ENCODE peak calls at places on chromosomes 13 and 19, in seven cellular contexts. T, B, Q, K, J, I and D are unnamed samples.

GRCh38 chr19:15283141-15283885 is 49.0 kb downstream of the BRD4 start:
- DNase-seq in I (no peak), Q (no peak), K (no peak), B (peak), J (no peak), T (no peak), D (no peak)

GRCh38 chr13:37475151-37475550 is 123.4 kb downstream of the POSTN start:
- DNase-seq in J (no peak), T (no peak), Q (no peak), I (no peak), K (no peak), B (no peak), D (no peak)

GRCh38 chr13:48567521-48568331 is 34.8 kb upstream of the RCBTB2 start:
- DNase-seq in T (no peak), B (peak), K (no peak), Q (no peak), I (no peak), J (peak), D (peak)

GRCh38 chr19:5186293-5187050 is 154.1 kb downstream of the PTPRS start:
- DNase-seq in Q (no peak), B (peak), I (no peak), K (no peak), T (no peak), J (no peak), D (peak)

GRCh38 chr19:29841209-29841558 is 29.4 kb downstream of the CCNE1 start:
- DNase-seq in I (no peak), Q (no peak), K (no peak), T (no peak), J (no peak), B (no peak), D (no peak)

GRCh38 chr13:60213236-60213746 is 49.6 kb upstream of the DIAPH3 start:
- DNase-seq in T (no peak), J (no peak), I (no peak), Q (no peak), B (no peak), K (no peak), D (no peak)

GRCh38 chr13:30580852-30581502 is 36.7 kb upstream of the USPL1 start:
- DNase-seq in J (no peak), Q (no peak), I (no peak), B (no peak), K (no peak), T (no peak), D (no peak)

GRCh38 chr13:33110386-33110712 is 94.1 kb downstream of the KL start:
- DNase-seq in J (no peak), I (no peak), B (peak), Q (no peak), T (no peak), K (no peak), D (no peak)

GRCh38 chr19:32404939-32405430 is 585 bp upstream of the DPY19L3 start:
- DNase-seq in K (no peak), J (peak), T (no peak), Q (no peak), I (peak), B (peak), D (no peak)

GRCh38 chr13:25171517-25172302 is at the start of gene AMER2:
- DNase-seq in T (no peak), I (no peak), B (peak), J (no peak), K (no peak), Q (no peak), D (no peak)

GRCh38 chr19:15101479-15102082 is 5.6 kb upstream of the SYDE1 start:
- DNase-seq in T (no peak), J (peak), B (peak), Q (peak), K (no peak), I (no peak), D (no peak)

GRCh38 chr13:50127726-50128291 is 112.6 kb downstream of the KCNRG start:
- DNase-seq in B (no peak), J (no peak), T (no peak), Q (no peak), K (no peak), I (no peak), D (no peak)

GRCh38 chr19:47406711-47407416 is 12.5 kb downstream of the MEIS3 start:
- DNase-seq in K (no peak), Q (no peak), T (no peak), J (no peak), I (no peak), B (no peak), D (no peak)

GRCh38 chr19:33445752-33446070 is 72.2 kb downstream of the CEBPG start:
- DNase-seq in T (no peak), J (no peak), I (no peak), K (no peak), B (no peak), Q (no peak), D (no peak)

GRCh38 chr19:50896591-50897190 is 14.5 kb downstream of the KLK4 start:
- DNase-seq in I (no peak), K (no peak), B (peak), T (no peak), Q (no peak), J (no peak), D (no peak)

GRCh38 chr19:42471554-42472249 is 29.0 kb upstream of the CXCL17 start:
- DNase-seq in J (no peak), T (no peak), B (no peak), I (no peak), Q (no peak), K (no peak), D (no peak)

GRCh38 chr13:113859311-113860050 is 4.4 kb downstream of the GAS6 start:
- DNase-seq in K (no peak), J (no peak), I (no peak), T (no peak), B (no peak), Q (no peak), D (no peak)

GRCh38 chr19:12983561-12984142 is 11.6 kb upstream of the NFIX start:
- DNase-seq in K (peak), I (peak), J (peak), B (peak), Q (peak), T (peak), D (no peak)

GRCh38 chr19:49799798-49800376 is 13.2 kb downstream of the FUZ start:
- DNase-seq in I (no peak), B (no peak), T (no peak), Q (no peak), J (no peak), K (no peak), D (no peak)

GRCh38 chr13:34933786-34934185 is 8.3 kb upstream of the NBEA start:
- DNase-seq in K (no peak), I (no peak), T (no peak), Q (no peak), B (no peak), J (no peak), D (no peak)

GRCh38 chr19:16391301-16392055 is 66.9 kb downstream of the KLF2 start:
- DNase-seq in I (no peak), J (no peak), B (no peak), K (no peak), T (no peak), Q (no peak), D (no peak)

GRCh38 chr13:40228981-40229380 is 437.5 kb downstream of the FOXO1 start:
- DNase-seq in J (no peak), K (no peak), B (no peak), I (no peak), T (no peak), Q (no peak), D (no peak)

GRCh38 chr19:37809366-37809765 is 30.0 kb upstream of the ZNF573 start:
- DNase-seq in Q (no peak), J (no peak), B (no peak), K (no peak), I (no peak), T (no peak), D (no peak)

GRCh38 chr19:35351441-35352176 is 3.9 kb downstream of the FFAR1 start:
- DNase-seq in J (no peak), T (no peak), Q (no peak), K (no peak), I (no peak), B (no peak), D (no peak)

GRCh38 chr19:45075215-45076028 is 856 bp downstream of the ZNF296 start:
- DNase-seq in B (peak), Q (no peak), K (peak), J (peak), T (no peak), I (no peak), D (no peak)

GRCh38 chr19:10510301-10510802 is 6.9 kb downstream of the S1PR5 start:
- DNase-seq in Q (peak), B (no peak), K (peak), I (peak), J (no peak), T (no peak), D (no peak)

GRCh38 chr13:20002766-20003165 is 44.2 kb downstream of the ZMYM2 start:
- DNase-seq in T (no peak), Q (no peak), B (no peak), J (no peak), K (no peak), I (no peak), D (no peak)

GRCh38 chr13:39967199-39967959 is 311.9 kb downstream of the COG6 start:
- DNase-seq in B (no peak), K (no peak), I (no peak), J (no peak), T (no peak), Q (no peak), D (no peak)

GRCh38 chr13:53098455-53098854 is 69.8 kb downstream of the OLFM4 start:
- DNase-seq in Q (no peak), J (no peak), B (no peak), T (no peak), I (no peak), K (no peak), D (no peak)

GRCh38 chr13:76813874-76814273 is 72.3 kb downstream of the KCTD12 start:
- DNase-seq in I (no peak), B (no peak), K (no peak), Q (no peak), J (no peak), T (no peak), D (no peak)

GRCh38 chr19:14440049-14440448 is 6.9 kb downstream of the PKN1 start:
- DNase-seq in B (no peak), T (no peak), I (peak), J (peak), Q (peak), K (peak), D (no peak)

GRCh38 chr19:35444735-35445134 is 3.3 kb upstream of the FFAR2 start:
- DNase-seq in J (no peak), I (no peak), T (no peak), K (no peak), Q (no peak), B (no peak), D (no peak)

GRCh38 chr13:30802953-30803478 is 67.7 kb downstream of the ALOX5AP start:
- DNase-seq in B (peak), K (peak), I (peak), Q (peak), T (no peak), J (peak), D (no peak)

GRCh38 chr19:32598022-32598421 is 17.0 kb downstream of the PDCD5 start:
- DNase-seq in Q (no peak), I (no peak), J (no peak), K (no peak), B (no peak), T (no peak), D (no peak)

GRCh38 chr19:41407271-41407670 is 9.7 kb downstream of the BCKDHA start:
- DNase-seq in T (no peak), I (no peak), K (no peak), B (no peak), J (no peak), Q (no peak), D (no peak)